ENCODE peak calls at places on chromosomes 4 and X, in nine cellular contexts. B is neural progenitor cell, Y is body of pancreas, F is IMR-90, U is SK-N-SH, O is cardiac fibroblast, X is RWPE2, E is GM23338, K is A549. S is an unnamed sample.

GRCh38 chr4:172707622-172708021 is 461.0 kb upstream of the GALNT7 start:
- DNase-seq in U (no peak), F (no peak), Y (no peak), O (no peak), X (no peak), E (peak; percentile 82), K (no peak), B (no peak), S (no peak)

GRCh38 chr4:11259837-11260236 is 168.9 kb downstream of the HS3ST1 start:
- DNase-seq in Y (no peak), E (no peak), B (no peak), U (no peak), O (no peak), X (no peak), K (no peak), F (no peak), S (no peak)

GRCh38 chrX:4091046-4091760 is 377.8 kb upstream of the PRKX start:
- DNase-seq in F (no peak), U (no peak), K (no peak), O (no peak), X (no peak), E (no peak), B (no peak), Y (no peak), S (no peak)

GRCh38 chr4:184306470-184306869 is 88.8 kb upstream of the ENPP6 start:
- DNase-seq in Y (no peak), O (no peak), F (no peak), B (no peak), U (no peak), E (no peak), X (no peak), K (no peak), S (no peak)

GRCh38 chrX:10483191-10483808 is 137.1 kb downstream of the MID1 start:
- DNase-seq in B (no peak), F (no peak), U (no peak), K (no peak), E (no peak), Y (peak; percentile 13), X (no peak), O (no peak), S (no peak)

GRCh38 chrX:141952603-141953002 is 48.9 kb downstream of the MAGEC1 start:
- DNase-seq in O (no peak), B (no peak), F (no peak), U (no peak), E (no peak), K (no peak), Y (no peak), X (no peak), S (no peak)

GRCh38 chr4:156223985-156224384 is 270.3 kb upstream of the CTSO start:
- DNase-seq in U (no peak), O (no peak), F (no peak), X (no peak), B (no peak), K (no peak), Y (no peak), E (no peak), S (no peak)

GRCh38 chrX:101931494-101932248 is at the start of gene ZMAT1:
- DNase-seq in K (peak; percentile 53), U (peak; percentile 82), Y (peak; percentile 96), B (peak; percentile 91), F (peak; percentile 43), E (peak; percentile 96), X (peak; percentile 38), O (peak; percentile 79), S (peak; percentile 60)

GRCh38 chrX:69503835-69504625 is at the start of gene NALF2:
- DNase-seq in O (peak; percentile 43), B (peak; percentile 90), E (peak; percentile 80), F (peak; percentile 11), K (peak; percentile 41), U (peak; percentile 86), X (peak; percentile 71), Y (peak; percentile 69), S (peak; percentile 28)

GRCh38 chr4:22463179-22463578 is 52.7 kb downstream of the ADGRA3 start:
- DNase-seq in F (no peak), U (no peak), O (no peak), K (no peak), Y (peak; percentile 33), B (no peak), X (no peak), E (peak; percentile 28), S (no peak)

GRCh38 chr4:131499139-131499873 is 1649.8 kb upstream of the PCDH10 start:
- DNase-seq in K (no peak), O (peak; percentile 52), U (no peak), Y (no peak), E (no peak), B (no peak), F (peak; percentile 35), X (no peak), S (peak; percentile 83)

GRCh38 chrX:77564824-77565223 is 117.6 kb downstream of the FGF16 start:
- DNase-seq in B (no peak), X (no peak), E (no peak), O (peak; percentile 25), F (peak; percentile 43), K (no peak), Y (no peak), U (no peak), S (peak; percentile 18)

GRCh38 chr4:92304636-92305035 is 870 bp downstream of the GRID2 start:
- DNase-seq in Y (no peak), F (no peak), B (peak; percentile 43), O (peak; percentile 2), X (no peak), E (peak; percentile 60), U (peak; percentile 36), K (no peak), S (no peak)

GRCh38 chrX:30992381-30992904 is 79.4 kb downstream of the FTHL17 start:
- DNase-seq in O (no peak), F (no peak), U (peak; percentile 33), Y (no peak), X (no peak), B (no peak), K (no peak), E (no peak), S (peak; percentile 5)

GRCh38 chr4:88138561-88138960 is 19.9 kb downstream of the ABCG2 start:
- DNase-seq in K (no peak), F (peak; percentile 91), U (no peak), E (no peak), Y (no peak), X (no peak), B (no peak), O (peak; percentile 71), S (peak; percentile 95)

GRCh38 chrX:101759000-101759399 is 99.3 kb upstream of the ARMCX2 start:
- DNase-seq in K (peak; percentile 1), X (no peak), U (peak; percentile 27), O (peak; percentile 52), Y (peak; percentile 34), F (peak; percentile 49), E (peak; percentile 83), B (peak; percentile 75), S (peak; percentile 44)

GRCh38 chr4:162565730-162566129 is 401.9 kb upstream of the FSTL5 start:
- DNase-seq in F (no peak), U (no peak), E (no peak), K (no peak), B (peak; percentile 65), Y (no peak), X (no peak), O (no peak), S (no peak)

GRCh38 chr4:135385830-135386581 is 1184.4 kb upstream of the PABPC4L start:
- DNase-seq in F (no peak), K (no peak), O (no peak), B (peak; percentile 23), Y (no peak), E (no peak), X (no peak), U (no peak), S (no peak)

GRCh38 chr4:126627255-126627654 is 1005.5 kb upstream of the INTU start:
- DNase-seq in E (peak; percentile 70), X (no peak), F (peak; percentile 38), U (peak; percentile 6), O (peak; percentile 46), B (peak; percentile 34), K (no peak), Y (no peak), S (peak; percentile 33)
- TF ChIP-seq CTCF in E (peak; percentile 70), X (peak; percentile 68), F (peak; percentile 69), U (peak; percentile 58), O (peak; percentile 63), B (peak; percentile 68), K (no peak), Y (no peak), S (peak; percentile 67)

GRCh38 chr4:95546866-95547707 is 1.7 kb downstream of the UNC5C start:
- DNase-seq in Y (no peak), O (peak; percentile 41), B (peak; percentile 53), K (no peak), X (no peak), E (peak; percentile 53), U (peak; percentile 47), F (no peak), S (no peak)
- H3K4me3 ChIP-seq in Y (no peak overlapping the region), O (peak overlapping the region; percentile 77), B (peak overlapping the region; percentile 68), K (peak overlapping the region; percentile 48), X (no peak overlapping the region), E (peak overlapping the region; percentile 82), U (peak overlapping the region; percentile 95), F (no peak overlapping the region), S (peak overlapping the region; percentile 70)

GRCh38 chr4:74018771-74019170 is 19.7 kb downstream of the CXCL3 start:
- DNase-seq in X (no peak), E (no peak), O (no peak), K (no peak), U (no peak), F (peak; percentile 14), B (no peak), Y (no peak), S (no peak)
- TF ChIP-seq CTCF in X (no peak), E (peak; percentile 21), O (no peak), K (no peak), U (no peak), F (no peak), B (no peak), Y (no peak), S (no peak)

DNA sequence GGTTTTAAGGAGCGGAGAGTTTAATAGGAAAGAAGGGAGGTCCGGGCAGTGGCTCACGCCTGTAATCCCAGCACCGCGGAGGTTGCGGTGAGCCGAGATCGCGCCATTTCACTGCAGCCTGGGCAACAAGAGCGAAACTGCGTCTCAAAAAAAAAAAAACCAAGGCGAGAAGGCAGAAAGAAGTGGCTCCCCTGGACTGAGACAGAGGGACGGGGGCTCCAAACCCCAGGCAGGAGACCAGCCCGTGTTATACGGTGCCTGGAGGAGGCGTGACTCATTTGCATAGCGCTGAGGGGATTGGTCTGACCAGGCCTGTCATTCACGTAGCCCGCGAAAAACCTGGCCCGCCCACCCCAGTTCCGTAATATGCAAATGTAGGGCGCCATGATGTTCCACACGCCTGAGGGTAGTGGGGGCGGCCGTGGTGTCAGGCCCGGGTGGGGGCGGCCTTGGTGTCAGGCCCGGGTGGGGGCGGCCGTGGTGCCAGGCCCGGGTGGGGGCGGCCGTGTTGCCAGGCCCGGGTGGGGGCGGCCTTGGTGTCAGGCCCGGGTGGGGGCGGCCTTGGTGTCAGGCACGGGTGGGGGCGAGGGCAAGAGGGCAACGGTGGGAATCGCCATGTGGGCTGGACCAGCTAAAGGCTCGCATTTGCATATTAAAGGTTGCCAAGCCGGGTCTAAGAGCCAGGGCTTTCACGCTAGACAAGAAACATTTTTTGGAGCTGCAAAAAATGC is 2.1 kb downstream of the PLCXD1 start:
- DNase-seq in F (peak; percentile 83), Y (peak; percentile 92), X (peak; percentile 94), B (peak; percentile 97), E (peak; percentile 98), U (peak; percentile 95), O (peak; percentile 89), K (peak; percentile 95), S (peak; percentile 88)
- H3K4me3 ChIP-seq in F (peak overlapping the region; percentile 52), Y (no peak overlapping the region), X (peak overlapping the region; percentile 33), B (peak overlapping the region; percentile 54), E (peak overlapping the region; percentile 94), U (peak overlapping the region; percentile 50), O (peak overlapping the region; percentile 68), K (peak overlapping the region; percentile 75), S (peak overlapping the region; percentile 72)

S was measured in fibroblast of villous mesenchyme.